ENCODE peak calls at places on chromosomes 12 and 14, in five cellular contexts. C, X, D, J and B are unnamed samples. For H3K27me3, the result is how much of the 10 kb centered on the place peaks cover.

GRCh38 chr14:95437715-95438114 is 78.7 kb downstream of the SYNE3 start:
- DNase-seq in C (no peak), X (no peak), D (no peak), J (no peak), B (no peak)

GRCh38 chr12:6090786-6091185 is 33.7 kb downstream of the VWF start:
- DNase-seq in C (no peak), X (peak), D (no peak), J (no peak), B (no peak)

GRCh38 chr14:64082837-64083236 is 211.3 kb downstream of the ESR2 start:
- DNase-seq in C (no peak), X (no peak), D (no peak), J (no peak), B (no peak)

GRCh38 chr12:105803292-105803691 is 335.5 kb downstream of the NUAK1 start:
- DNase-seq in C (no peak), X (no peak), D (no peak), J (no peak), B (no peak)

GRCh38 chr12:20711846-20712245 is 16.7 kb downstream of the SLCO1C1 start:
- DNase-seq in C (no peak), X (no peak), D (no peak), J (no peak), B (no peak)

GRCh38 chr12:131808744-131809371 is 19.3 kb upstream of the MMP17 start:
- DNase-seq in C (no peak), X (peak), D (no peak), J (no peak), B (no peak)

GRCh38 chr12:27505124-27505523 is 18.9 kb upstream of the PPFIBP1 start:
- DNase-seq in C (no peak), X (no peak), D (no peak), J (no peak), B (no peak)

GRCh38 chr12:106753526-106753925 is 21.0 kb upstream of the RIC8B start:
- DNase-seq in C (no peak), X (no peak), D (peak), J (peak), B (no peak)

GRCh38 chr12:43238281-43238680 is 313.7 kb downstream of the ADAMTS20 start:
- DNase-seq in C (no peak), X (peak), D (no peak), J (no peak), B (no peak)

GRCh38 chr12:5898874-5899273 is 46.2 kb downstream of the ANO2 start:
- DNase-seq in C (no peak), X (no peak), D (no peak), J (no peak), B (no peak)

GRCh38 chr12:101186291-101186690 is 23.7 kb downstream of the SLC5A8 start:
- DNase-seq in C (no peak), X (no peak), D (no peak), J (no peak), B (no peak)

GRCh38 chr12:116640320-116640719 is 81.1 kb downstream of the MAP1LC3B2 start:
- DNase-seq in C (no peak), X (no peak), D (no peak), J (no peak), B (no peak)

GRCh38 chr12:65603428-65604351 is 220.6 kb upstream of the HMGA2 start:
- DNase-seq in C (no peak), X (peak), D (no peak), J (no peak), B (peak)

GRCh38 chr12:92362785-92363184 is 217.1 kb upstream of the BTG1 start:
- DNase-seq in C (no peak), X (no peak), D (no peak), J (peak), B (no peak)

GRCh38 chr14:68791078-68791983 is 1.5 kb downstream of the ZFP36L1 start:
- DNase-seq in C (no peak), X (peak), D (no peak), J (no peak), B (no peak)

DNA sequence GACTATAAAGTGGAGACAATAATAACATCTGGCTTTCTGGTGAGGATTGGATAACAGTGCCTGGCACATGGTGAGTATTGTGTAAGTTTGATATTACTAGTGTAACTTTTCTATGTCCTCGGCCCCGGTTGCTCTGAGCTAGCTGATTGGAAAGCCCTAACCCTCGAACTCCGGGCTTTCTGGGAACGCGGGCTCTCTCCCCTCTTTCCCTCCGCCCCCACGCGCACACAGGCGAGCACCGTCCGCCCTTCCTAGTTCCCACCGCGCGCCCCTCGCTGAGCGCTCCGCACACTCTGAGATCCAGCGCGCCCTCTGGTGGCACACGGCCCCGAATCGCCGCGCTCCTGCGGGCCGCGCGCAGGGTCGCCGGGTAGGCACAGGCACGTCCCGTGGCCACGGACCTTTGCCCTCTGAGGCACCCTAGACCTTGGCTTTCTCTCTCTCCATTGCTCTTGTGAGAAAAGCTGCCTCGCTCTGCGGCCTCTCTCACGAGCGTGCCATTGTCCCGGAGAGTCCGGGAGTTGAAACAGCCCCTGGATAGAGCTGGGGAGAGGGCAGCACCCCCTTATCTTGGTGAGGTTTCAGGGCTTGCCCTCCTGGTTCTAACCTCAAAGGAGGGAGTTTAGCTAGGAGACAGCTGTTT is 23.2 kb upstream of the ESRRB start:
- DNase-seq in C (no peak), X (peak), D (no peak), J (peak), B (peak)
- H3K4me3 ChIP-seq in C (peak), X (no peak), D (no peak), J (peak), B (no peak)

GRCh38 chr14:104867371-104868059 is 2.4 kb downstream of the CEP170B start:
- DNase-seq in C (no peak), X (no peak), D (no peak), J (no peak), B (no peak)
- H3K27me3 ChIP-seq in C (under half), X (under half), D (under half), J (under half), B (under half)

DNA sequence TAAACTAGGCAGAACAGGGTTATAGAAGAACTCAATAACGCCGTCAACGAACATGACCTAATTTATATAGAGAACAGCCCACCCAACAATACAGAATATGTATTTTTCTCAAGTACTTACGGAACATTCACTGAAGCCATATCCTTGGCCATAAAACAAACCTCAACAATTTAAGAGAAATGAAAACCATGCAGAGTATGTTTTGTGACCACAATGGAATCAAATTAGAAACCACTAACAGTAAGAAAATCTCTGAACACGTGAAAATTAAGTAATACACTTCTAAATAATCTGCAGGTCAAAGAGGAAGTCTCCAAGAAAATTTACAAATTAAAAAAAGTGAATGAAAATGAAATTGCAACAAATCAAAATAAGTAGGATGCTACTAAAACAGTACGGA is 9.4 kb downstream of the SART3 start:
- DNase-seq in C (no peak), X (no peak), D (no peak), J (no peak), B (no peak)
- H3K4me3 ChIP-seq in C (no peak), X (no peak), D (no peak), J (no peak), B (no peak)

GRCh38 chr12:57225680-57226190 is 3.8 kb upstream of the SHMT2 start:
- DNase-seq in C (no peak), X (no peak), D (no peak), J (no peak), B (no peak)

GRCh38 chr12:57224278-57224972 is 5.1 kb upstream of the SHMT2 start:
- DNase-seq in C (no peak), X (no peak), D (no peak), J (no peak), B (no peak)

GRCh38 chr12:57224973-57225679 is 4.4 kb upstream of the SHMT2 start:
- DNase-seq in C (no peak), X (peak), D (no peak), J (peak), B (no peak)

GRCh38 chr12:57227315-57228115 is 2.0 kb upstream of the SHMT2 start:
- DNase-seq in C (no peak), X (no peak), D (no peak), J (no peak), B (no peak)

DNA sequence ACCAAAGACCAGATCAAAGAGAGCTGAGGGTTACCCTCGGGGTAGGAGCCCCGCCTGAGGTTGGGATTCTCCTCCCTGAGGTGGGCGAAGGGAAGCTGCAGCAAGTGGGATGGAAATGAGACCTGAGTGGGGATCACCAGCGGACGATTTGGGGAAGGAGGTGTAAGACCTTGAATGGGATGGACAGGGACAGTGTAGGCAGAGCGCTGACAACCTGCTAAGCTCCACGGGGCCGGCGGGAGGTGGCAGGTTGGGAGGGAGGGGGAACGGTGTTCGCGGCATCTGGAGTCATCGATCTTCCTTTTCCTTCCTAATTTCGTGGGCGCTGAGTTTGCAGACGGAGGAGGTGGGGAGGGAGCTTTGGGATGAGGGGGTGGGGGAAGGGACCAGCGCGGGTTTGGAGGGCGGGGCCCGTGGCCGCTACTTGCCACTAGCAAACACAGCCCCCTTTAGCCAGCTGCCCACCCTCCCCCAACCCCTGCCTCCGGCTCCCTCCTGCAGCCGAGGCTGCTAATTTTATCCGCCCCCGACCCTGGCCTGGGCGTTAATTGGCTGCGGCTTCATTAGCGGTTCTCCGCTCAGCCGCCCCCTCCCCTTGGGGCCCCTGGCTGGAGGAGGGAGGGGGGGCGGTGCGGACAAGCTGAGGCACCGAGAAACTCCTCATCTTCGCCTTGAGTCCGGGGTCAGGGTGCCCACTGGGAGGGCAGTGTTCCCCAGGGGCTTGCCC is 2.8 kb upstream of the SHMT2 start:
- DNase-seq in C (no peak), X (no peak), D (no peak), J (peak), B (no peak)
- H3K27me3 ChIP-seq in C (under half), X (under half), D (under half), J (under half), B (under half)

DNA sequence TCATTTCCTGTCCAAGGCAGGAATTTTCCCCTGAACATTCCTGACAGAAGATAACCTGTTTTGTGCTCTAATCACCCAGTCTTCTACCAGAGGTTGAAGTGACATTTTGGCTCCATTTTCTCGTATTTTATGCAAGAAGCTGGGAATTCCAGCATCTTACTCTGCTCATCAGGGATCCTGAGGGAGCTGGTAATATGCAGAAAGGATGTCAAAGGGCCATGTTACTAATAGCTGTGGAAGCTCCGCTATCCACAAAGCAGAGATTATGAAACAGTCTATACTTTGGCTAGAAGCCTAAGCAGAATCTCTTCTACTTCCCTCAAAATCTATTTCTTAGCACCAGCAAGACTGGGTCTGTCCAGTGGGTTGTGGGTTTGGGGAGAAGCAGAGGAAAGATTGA is 613.0 kb downstream of the DIO2 start:
- DNase-seq in C (no peak), X (no peak), D (no peak), J (no peak), B (no peak)
- H3K4me3 ChIP-seq in C (no peak), X (no peak), D (no peak), J (no peak), B (no peak)

DNA sequence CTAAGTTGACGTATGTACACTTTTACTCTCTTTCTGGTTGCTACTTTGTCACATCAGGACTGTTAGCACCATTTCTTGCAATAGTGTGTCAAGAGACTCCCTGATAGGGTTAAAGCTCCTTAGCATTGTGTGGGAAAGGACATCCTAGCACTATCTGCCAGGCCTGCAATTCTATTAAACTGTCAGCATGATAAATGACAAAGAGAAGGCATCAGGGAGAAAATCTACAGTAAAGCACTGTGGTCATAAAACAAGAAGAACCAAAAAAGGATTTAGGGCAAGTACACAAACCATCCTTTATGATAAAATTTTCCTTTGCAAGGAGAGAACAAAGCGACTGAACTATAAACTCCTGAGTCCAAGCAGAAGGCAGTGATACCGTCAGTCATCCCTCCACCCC is 31.3 kb upstream of the SLC35F4 start:
- DNase-seq in C (no peak), X (no peak), D (no peak), J (no peak), B (no peak)
- H3K27me3 ChIP-seq in C (under half), X (under half), D (under half), J (under half), B (under half)

DNA sequence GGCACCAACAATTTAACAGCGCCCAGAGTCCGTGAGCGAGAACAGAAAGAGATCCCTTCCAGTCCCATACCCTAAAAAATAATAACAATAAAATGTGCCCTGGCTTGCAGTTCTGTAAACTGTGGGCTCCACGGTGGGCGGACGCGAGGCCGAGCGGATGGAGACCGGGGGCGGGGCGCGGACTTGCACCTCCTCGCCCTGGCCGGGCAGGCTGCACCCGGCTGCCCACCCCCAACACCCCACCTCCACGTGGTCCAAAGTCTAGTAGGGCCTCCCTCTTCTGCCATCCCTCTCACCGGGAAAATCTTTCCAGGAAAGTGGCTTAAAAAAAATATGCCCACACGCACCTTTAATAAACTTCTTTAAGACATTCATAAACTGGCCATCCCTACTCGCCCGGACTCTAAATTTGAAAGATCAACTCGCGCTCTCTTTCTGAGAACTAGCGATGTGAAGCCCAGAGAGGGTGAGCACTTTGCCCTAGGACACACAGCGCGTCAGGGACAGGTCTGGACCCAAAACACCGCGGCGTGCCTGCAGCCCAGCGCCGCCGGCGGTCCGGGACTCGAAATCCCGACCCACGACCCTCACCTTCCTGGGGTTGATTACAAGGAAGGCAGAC is 1.8 kb upstream of the BCL11B start:
- DNase-seq in C (no peak), X (peak), D (no peak), J (no peak), B (no peak)
- H3K4me3 ChIP-seq in C (peak), X (peak), D (peak), J (peak), B (peak)

GRCh38 chr12:53997324-53998173 is 2.4 kb upstream of the HOXC9 start:
- DNase-seq in C (no peak), X (no peak), D (no peak), J (no peak), B (no peak)
- H3K27me3 ChIP-seq in C (under half), X (under half), D (half or more), J (under half), B (half or more)